ENCODE peak calls at places on chromosomes 13 and 19, in seven cellular contexts. R is choroid plexus epithelial cell, G is testis, H is uterus, F is mucosa of descending colon, X is pancreas, Z is adrenal gland. J is an unnamed sample.

GRCh38 chr19:14941189-14941588 is at the start of gene OR7C2:
- DNase-seq in G (no peak), R (no peak), H (no peak), Z (no peak), F (no peak), X (no peak), J (no peak)

GRCh38 chr19:35090160-35090794 is 25.3 kb upstream of the FXYD3 start:
- DNase-seq in Z (peak; percentile 59), R (peak; percentile 68), G (peak; percentile 79), H (peak; percentile 53), F (no peak), X (peak; percentile 73), J (no peak)

GRCh38 chr13:42836930-42837329 is 55.5 kb downstream of the FAM216B start:
- DNase-seq in G (peak; percentile 36), H (no peak), Z (peak; percentile 22), X (no peak), F (no peak), R (peak; percentile 91), J (no peak)

GRCh38 chr13:112158961-112159360 is 92.0 kb downstream of the SOX1 start:
- DNase-seq in Z (no peak), G (no peak), F (no peak), H (no peak), X (no peak), R (no peak), J (no peak)

GRCh38 chr13:99004931-99005330 is 27.1 kb upstream of the DOCK9 start:
- DNase-seq in G (no peak), R (no peak), F (no peak), Z (no peak), X (no peak), H (no peak), J (no peak)

GRCh38 chr13:40774672-40775071 is 3.7 kb upstream of the MRPS31 start:
- DNase-seq in H (no peak), G (no peak), R (no peak), Z (no peak), F (no peak), X (no peak), J (no peak)

GRCh38 chr13:100234006-100234405 is 145.1 kb downstream of the PCCA start:
- DNase-seq in H (no peak), Z (no peak), R (no peak), F (no peak), G (no peak), X (no peak), J (no peak)

GRCh38 chr19:1113986-1114483 is 10.2 kb downstream of the GPX4 start:
- DNase-seq in Z (no peak), X (peak; percentile 83), R (no peak), G (no peak), F (no peak), H (no peak), J (no peak)

GRCh38 chr19:1672038-1672768 is 19.8 kb upstream of the TCF3 start:
- DNase-seq in R (peak; percentile 56), Z (no peak), H (no peak), G (peak; percentile 42), X (no peak), F (peak; percentile 61), J (peak; percentile 72)

GRCh38 chr19:35863018-35863417 is 5.4 kb upstream of the APLP1 start:
- DNase-seq in F (no peak), G (no peak), R (no peak), X (no peak), H (no peak), Z (no peak), J (no peak)

GRCh38 chr19:54133312-54133956 is 4.1 kb upstream of the CNOT3 start:
- DNase-seq in H (no peak), G (no peak), F (no peak), X (no peak), Z (peak; percentile 92), R (no peak), J (no peak)

GRCh38 chr19:33646306-33646705 is 24.6 kb downstream of the CHST8 start:
- DNase-seq in Z (no peak), R (no peak), G (no peak), F (no peak), X (no peak), H (no peak), J (no peak)

GRCh38 chr13:23868521-23868920 is 20.7 kb downstream of the MIPEP start:
- DNase-seq in Z (no peak), R (peak; percentile 85), F (no peak), X (no peak), H (no peak), G (no peak), J (no peak)

GRCh38 chr13:83215627-83216026 is 666.6 kb downstream of the SLITRK1 start:
- DNase-seq in Z (no peak), H (no peak), R (peak; percentile 84), G (no peak), X (no peak), F (no peak), J (no peak)

GRCh38 chr13:102704238-102704750 is 9.4 kb upstream of the METTL21C start:
- DNase-seq in R (no peak), H (no peak), F (no peak), Z (no peak), X (no peak), G (no peak), J (no peak)

GRCh38 chr19:54428323-54429175 is 13.3 kb downstream of the TTYH1 start:
- DNase-seq in G (no peak), R (no peak), F (no peak), X (no peak), Z (no peak), H (no peak), J (no peak)

GRCh38 chr13:65638572-65639168 is 1591.5 kb downstream of the PCDH9 start:
- DNase-seq in H (no peak), F (no peak), X (no peak), G (peak; percentile 25), Z (no peak), R (peak; percentile 85), J (no peak)

GRCh38 chr19:49502866-49503581 is 6.8 kb downstream of the RPS11 start:
- DNase-seq in R (peak; percentile 88), F (no peak), G (peak; percentile 75), H (peak; percentile 64), Z (peak; percentile 53), X (no peak), J (no peak)

GRCh38 chr19:41886761-41887710 is 4.1 kb downstream of the ARHGEF1 start:
- DNase-seq in X (no peak), R (no peak), G (no peak), F (no peak), H (no peak), Z (no peak), J (peak; percentile 61)

GRCh38 chr13:26956532-26957142 is 196.1 kb upstream of the GPR12 start:
- DNase-seq in H (no peak), G (no peak), F (no peak), R (no peak), X (no peak), Z (peak; percentile 34), J (no peak)

GRCh38 chr13:79658333-79658975 is 177.5 kb downstream of the NDFIP2 start:
- DNase-seq in X (no peak), R (no peak), F (no peak), H (no peak), Z (no peak), G (no peak), J (no peak)

GRCh38 chr13:93226623-93227279 is at the start of gene GPC6:
- DNase-seq in F (no peak), R (peak; percentile 98), H (no peak), Z (peak; percentile 20), X (no peak), G (peak; percentile 43), J (no peak)
- H3K4me3 ChIP-seq in F (peak within 1 kb of the TSS; percentile 28), R (peak within 1 kb of the TSS; percentile 88), H (peak within 1 kb of the TSS; percentile 59), Z (no peak within 1 kb of the TSS), X (peak within 1 kb of the TSS; percentile 60), G (peak within 1 kb of the TSS; percentile 61), J (no peak within 1 kb of the TSS)

DNA sequence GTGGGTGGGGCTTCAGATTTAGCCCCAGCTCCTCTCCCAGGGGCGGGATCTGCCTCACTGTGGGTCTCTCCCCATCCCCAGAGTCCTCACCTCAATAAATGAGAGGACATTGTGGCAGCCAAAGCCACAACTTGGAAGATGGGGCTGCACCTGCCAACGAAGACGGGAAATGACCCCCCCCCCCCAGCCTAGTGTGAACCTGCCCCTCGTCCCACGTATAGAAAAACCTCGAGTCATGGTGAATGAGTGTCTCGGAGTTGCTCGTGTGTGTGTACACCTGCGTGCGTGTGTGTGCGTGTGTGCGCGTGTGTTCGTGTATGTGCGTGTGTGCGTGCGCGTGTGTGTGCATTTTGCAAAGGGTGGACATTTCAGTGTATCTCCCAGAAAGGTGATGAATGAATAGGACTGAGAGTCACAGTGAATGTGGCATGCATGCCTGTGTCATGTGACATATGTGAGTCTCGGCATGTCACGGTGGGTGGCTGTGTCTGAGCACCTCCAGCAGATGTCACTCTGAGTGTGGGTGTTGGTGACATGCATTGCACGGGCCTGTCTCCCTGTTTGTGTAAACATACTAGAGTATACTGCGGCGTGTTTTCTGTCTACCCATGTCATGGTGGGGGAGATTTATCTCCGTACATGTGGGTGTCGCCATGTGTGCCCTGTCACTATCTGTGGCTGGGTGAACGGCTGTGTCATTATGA is 1.5 kb upstream of the TRAPPC5 start:
- DNase-seq in Z (no peak), X (no peak), H (no peak), R (no peak), F (no peak), G (peak; percentile 33), J (peak; percentile 60)
- TF ChIP-seq CTCF in Z (no peak), X (no peak), H (no peak), R (no peak), F (no peak), G (no peak), J (peak; percentile 72)

DNA sequence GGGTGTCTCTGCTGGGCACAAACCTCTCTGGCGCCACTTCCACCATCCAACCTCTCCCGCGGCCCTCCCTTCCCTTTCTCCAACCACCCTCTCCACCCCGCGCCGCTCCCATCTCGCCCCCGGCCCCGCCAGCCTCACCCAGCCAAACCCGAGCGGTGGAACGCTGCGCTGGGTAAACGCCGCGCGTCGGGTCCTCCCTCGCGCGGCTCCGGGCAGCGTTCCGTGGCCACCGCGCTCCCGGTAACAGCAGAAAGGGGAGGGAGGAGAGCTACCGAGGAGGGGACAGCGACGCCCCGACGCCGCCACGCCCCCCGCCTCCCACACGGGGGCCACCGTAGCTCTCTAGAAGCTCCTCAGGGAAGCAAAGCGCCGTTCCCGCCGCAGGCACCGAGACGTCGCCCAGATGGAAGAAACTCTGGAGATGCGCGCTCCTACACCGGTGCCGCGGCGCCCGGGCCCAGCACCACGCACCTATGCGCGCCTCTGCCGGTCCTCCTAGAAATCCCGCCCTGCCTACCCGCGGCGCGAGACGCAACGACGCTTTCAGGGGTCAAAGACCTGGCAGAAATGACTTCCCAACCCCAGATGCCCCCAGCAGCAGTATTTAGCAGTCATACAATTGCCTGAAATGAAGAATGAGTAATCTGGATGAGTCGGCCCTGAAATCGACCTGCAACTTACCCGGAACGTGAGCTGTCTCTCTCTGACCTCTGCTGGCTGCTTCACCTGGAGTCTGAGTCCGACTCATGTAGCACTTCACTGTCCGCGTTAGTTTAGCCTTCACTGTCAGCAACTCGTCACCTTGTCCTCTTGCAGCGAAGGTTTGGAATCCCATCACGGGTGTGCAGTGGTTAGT is at the start of gene RUBCNL:
- DNase-seq in H (no peak), Z (no peak), F (peak; percentile 87), G (peak; percentile 53), R (no peak), X (peak; percentile 70), J (peak; percentile 84)
- H3K4me3 ChIP-seq in H (peak within 1 kb of the TSS; percentile 31), Z (no peak within 1 kb of the TSS), F (peak within 1 kb of the TSS; percentile 23), G (peak within 1 kb of the TSS; percentile 70), R (peak within 1 kb of the TSS; percentile 33), X (peak within 1 kb of the TSS; percentile 52), J (peak within 1 kb of the TSS; percentile 59)

GRCh38 chr19:56155124-56155687 is 14.1 kb downstream of the ZNF444 start:
- DNase-seq in Z (peak; percentile 48), G (peak; percentile 53), X (peak; percentile 76), H (no peak), R (peak; percentile 21), F (no peak), J (no peak)
- TF ChIP-seq CTCF in Z (peak; percentile 57), G (peak; percentile 44), X (peak; percentile 13), H (no peak), R (peak; percentile 62), F (no peak), J (peak; percentile 32)